ENCODE peak calls at places on chromosomes 7 and 10, in eight cellular contexts. Q is AG09309, B is left ventricle myocardium inferior, U is GM06990, V is OCI-LY7, S is lower leg skin, F is left lung, H is tibial nerve. A is an unnamed sample.

GRCh38 chr10:97771055-97771811 is 566 bp downstream of the SFRP5 start:
- DNase-seq in Q (no peak), B (no peak), U (peak), V (no peak), S (no peak), F (no peak), H (no peak), A (peak)

GRCh38 chr10:91557540-91558231 is 75.2 kb downstream of the PPP1R3C start:
- DNase-seq in Q (no peak), B (no peak), U (no peak), V (no peak), S (no peak), F (no peak), H (no peak), A (no peak)

GRCh38 chr7:140691368-140692045 is 5.0 kb upstream of the NDUFB2 start:
- DNase-seq in Q (no peak), B (no peak), U (no peak), V (no peak), S (no peak), F (no peak), H (no peak), A (no peak)

GRCh38 chr10:86523348-86523747 is 1.8 kb upstream of the WAPL start:
- DNase-seq in Q (no peak), B (no peak), U (no peak), V (peak), S (no peak), F (no peak), H (no peak), A (peak)

GRCh38 chr7:142587578-142588191 is 161.6 kb upstream of the PRSS1 start:
- DNase-seq in Q (peak), B (no peak), U (no peak), V (peak), S (no peak), F (no peak), H (no peak), A (peak)

GRCh38 chr7:41769162-41769561 is 66.3 kb upstream of the INHBA start:
- DNase-seq in Q (no peak), B (no peak), U (no peak), V (no peak), S (no peak), F (no peak), H (no peak), A (no peak)

GRCh38 chr7:107152011-107152410 is 16.8 kb upstream of the HBP1 start:
- DNase-seq in Q (no peak), B (no peak), U (no peak), V (no peak), S (no peak), F (no peak), H (no peak), A (peak)

GRCh38 chr7:115410427-115410805 is 488.5 kb downstream of the MDFIC start:
- DNase-seq in Q (no peak), B (no peak), U (no peak), V (no peak), S (no peak), F (no peak), H (no peak), A (no peak)

GRCh38 chr7:80147543-80148376 is 13.1 kb downstream of the GNAI1 start:
- DNase-seq in Q (peak), B (no peak), U (no peak), V (no peak), S (no peak), F (no peak), H (no peak), A (peak)

GRCh38 chr7:92678291-92678920 is 88.2 kb upstream of the FAM133B start:
- DNase-seq in Q (no peak), B (no peak), U (no peak), V (no peak), S (no peak), F (no peak), H (no peak), A (no peak)

GRCh38 chr7:93228302-93228701 is 2.0 kb upstream of the HEPACAM2 start:
- DNase-seq in Q (peak), B (no peak), U (peak), V (peak), S (no peak), F (no peak), H (no peak), A (peak)

GRCh38 chr10:107614939-107615665 is 450.6 kb upstream of the SORCS1 start:
- DNase-seq in Q (no peak), B (no peak), U (no peak), V (no peak), S (no peak), F (no peak), H (no peak), A (peak)

DNA sequence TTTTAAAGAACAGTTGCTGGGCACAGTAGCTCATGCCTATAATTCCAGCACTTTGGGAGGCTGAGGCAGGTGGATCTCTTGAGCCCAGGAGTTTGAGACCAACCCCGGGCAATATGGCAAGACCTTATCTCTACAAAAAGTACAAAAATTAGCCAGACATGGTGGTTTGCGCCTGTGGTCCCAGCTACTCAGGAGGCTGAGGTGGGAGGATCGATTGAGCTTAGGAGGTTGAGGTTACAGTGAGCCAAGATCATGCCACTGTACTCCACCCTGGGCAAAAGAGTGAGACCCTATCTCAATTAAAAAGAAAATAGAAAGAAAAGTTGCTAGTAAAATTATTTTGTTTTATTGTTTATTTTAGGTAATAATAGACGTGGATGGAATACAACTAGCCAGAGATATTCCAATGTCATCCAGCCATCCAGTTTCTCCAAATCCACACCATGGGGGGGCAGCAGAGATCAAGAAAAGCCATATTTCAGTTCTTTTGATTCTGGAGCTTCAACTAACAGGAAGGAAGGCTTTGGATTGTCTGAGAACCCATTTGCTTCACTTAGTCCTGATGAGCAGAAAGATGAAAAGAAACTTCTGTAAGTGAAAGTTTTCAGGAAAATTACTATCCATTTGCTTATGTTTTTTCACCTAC is 3.0 kb downstream of the NUP42 start:
- DNase-seq in Q (no peak), B (no peak), U (no peak), V (peak), S (no peak), F (no peak), H (peak), A (peak)
- TF ChIP-seq CTCF in Q (peak), B (peak), U (peak), V (peak), S (no peak), F (peak), H (peak), A (peak)

GRCh38 chr10:114274616-114275453 is 35.8 kb downstream of the VWA2 start:
- DNase-seq in Q (no peak), B (no peak), U (no peak), V (no peak), S (peak), F (no peak), H (no peak), A (no peak)

GRCh38 chr10:114276066-114276465 is 37.0 kb downstream of the VWA2 start:
- DNase-seq in Q (no peak), B (no peak), U (no peak), V (no peak), S (peak), F (no peak), H (no peak), A (no peak)

GRCh38 chr10:114278884-114279191 is 39.8 kb downstream of the VWA2 start:
- DNase-seq in Q (no peak), B (no peak), U (no peak), V (no peak), S (no peak), F (no peak), H (no peak), A (no peak)

GRCh38 chr10:114278140-114278883 is 39.3 kb downstream of the VWA2 start:
- DNase-seq in Q (no peak), B (no peak), U (no peak), V (no peak), S (peak), F (no peak), H (no peak), A (no peak)

DNA sequence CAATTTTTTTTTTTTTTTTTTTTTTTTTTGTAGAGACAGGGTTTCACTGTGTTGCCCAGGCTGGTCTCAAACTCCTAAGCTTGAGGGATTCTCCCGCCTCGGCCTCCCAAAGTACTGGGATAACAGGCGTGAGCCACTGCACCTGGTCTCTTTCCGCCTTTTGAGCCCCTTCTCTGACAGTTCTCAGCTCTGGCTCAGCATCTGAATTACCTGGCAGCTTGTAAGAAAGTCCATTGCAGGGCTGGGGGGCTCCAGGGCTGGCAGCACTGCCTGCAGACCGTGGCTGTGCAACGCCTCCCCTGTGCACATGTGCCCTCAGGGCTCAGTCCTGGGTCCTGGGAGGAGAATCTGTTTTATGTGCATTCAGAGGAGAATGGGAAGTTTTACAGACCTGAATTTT is 37.6 kb downstream of the VWA2 start:
- DNase-seq in Q (no peak), B (no peak), U (no peak), V (no peak), S (peak), F (no peak), H (no peak), A (no peak)
- H3K4me3 ChIP-seq in Q (no peak), B (no peak), U (no peak), V (no peak), S (no peak), F (no peak), H (no peak), A (no peak)

DNA sequence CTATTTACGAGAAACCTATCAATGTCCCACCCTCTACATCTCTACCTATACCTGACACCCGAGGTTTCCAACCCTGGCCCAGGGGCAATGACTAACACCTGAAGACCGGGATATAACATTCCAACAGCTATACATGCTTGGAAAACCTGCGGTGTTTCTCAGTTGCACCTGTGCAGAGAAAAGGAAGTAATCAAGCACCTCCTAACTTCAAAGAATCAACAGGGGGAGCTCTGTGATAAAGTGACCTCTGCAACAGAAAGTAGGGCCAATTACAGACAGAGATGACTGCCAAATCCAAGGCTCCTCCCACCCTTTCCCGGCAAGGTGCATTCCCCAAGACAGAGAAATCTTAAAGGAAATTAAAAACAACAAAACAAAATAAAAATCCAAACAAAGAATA is 41.3 kb downstream of the CCDC6 start:
- DNase-seq in Q (no peak), B (no peak), U (no peak), V (peak), S (no peak), F (no peak), H (no peak), A (peak)
- TF ChIP-seq CTCF in Q (peak), B (peak), U (peak), V (peak), S (no peak), F (no peak), H (no peak), A (peak)

GRCh38 chr10:49760789-49761188 is 1.3 kb downstream of the OGDHL start:
- DNase-seq in Q (no peak), B (no peak), U (no peak), V (no peak), S (peak), F (no peak), H (no peak), A (no peak)
- H3K4me3 ChIP-seq in Q (no peak), B (no peak), U (no peak), V (no peak), S (no peak), F (no peak), H (no peak), A (no peak)

DNA sequence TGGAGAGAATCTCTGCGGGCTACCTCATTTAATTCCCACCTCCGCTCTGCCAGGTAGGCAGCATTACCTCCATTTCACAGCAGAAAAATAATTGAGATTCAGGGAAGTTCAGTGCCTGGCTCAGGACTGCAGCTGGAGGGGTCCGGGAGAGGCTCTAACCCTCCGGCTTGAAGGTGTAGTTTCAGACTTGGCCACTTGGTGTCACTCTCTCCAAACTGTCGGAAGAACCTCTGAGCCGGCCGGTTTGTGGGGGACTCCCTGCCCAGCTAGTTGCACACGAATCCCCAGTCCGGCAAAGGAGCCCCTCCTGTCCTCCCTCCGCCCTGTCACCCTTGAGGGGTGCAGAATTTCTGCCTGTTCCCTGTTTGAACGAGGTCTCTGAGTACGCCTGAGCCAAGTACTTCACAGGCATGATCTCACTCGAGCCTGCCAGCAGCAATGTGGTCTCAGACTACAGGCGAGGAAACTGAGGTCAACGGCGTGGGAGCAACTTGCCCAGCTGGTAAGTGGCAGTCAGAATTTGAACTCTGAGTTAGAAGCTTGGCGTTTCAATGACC is 144.7 kb upstream of the ZNF716 start:
- DNase-seq in Q (no peak), B (no peak), U (no peak), V (peak), S (no peak), F (no peak), H (no peak), A (no peak)
- TF ChIP-seq CTCF in Q (no peak), B (peak), U (no peak), V (peak), S (no peak), F (no peak), H (no peak), A (peak)

GRCh38 chr10:30436688-30437038 is 2.7 kb downstream of the MAP3K8 start:
- DNase-seq in Q (no peak), B (no peak), U (no peak), V (no peak), S (no peak), F (no peak), H (no peak), A (peak)
- H3K4me3 ChIP-seq in Q (peak), B (peak), U (peak), V (peak), S (no peak), F (peak), H (peak), A (peak)

GRCh38 chr7:56079450-56080185 is 13.1 kb downstream of the PHKG1 start:
- DNase-seq in Q (no peak), B (peak), U (no peak), V (no peak), S (peak), F (no peak), H (peak), A (peak)
- TF ChIP-seq CTCF in Q (peak), B (peak), U (no peak), V (no peak), S (no peak), F (peak), H (peak), A (peak)

A was measured in fibroblast of villous mesenchyme.